ENCODE peak calls at places on chromosome 7, in four cellular contexts. M, H, Z and O are unnamed samples.

GRCh38 chr7:29401827-29402226 is 161.8 kb upstream of the PRR15 start:
- DNase-seq in M (no peak), H (no peak), Z (no peak), O (no peak)

GRCh38 chr7:2477447-2478386 is 1.5 kb upstream of the GRIFIN start:
- DNase-seq in M (peak), H (peak), Z (no peak), O (peak)

GRCh38 chr7:150365673-150366398 is 2.8 kb upstream of the REPIN1 start:
- DNase-seq in M (no peak), H (no peak), Z (no peak), O (no peak)

GRCh38 chr7:101667399-101667798 is 38.3 kb upstream of the MYL10 start:
- DNase-seq in M (no peak), H (no peak), Z (no peak), O (no peak)

GRCh38 chr7:155162422-155162821 is 92.3 kb downstream of the HTR5A start:
- DNase-seq in M (no peak), H (no peak), Z (no peak), O (no peak)

GRCh38 chr7:92695308-92696261 is 105.4 kb upstream of the FAM133B start:
- DNase-seq in M (peak), H (peak), Z (peak), O (no peak)

GRCh38 chr7:114087674-114088539 is 169.1 kb upstream of the PPP1R3A start:
- DNase-seq in M (no peak), H (no peak), Z (peak), O (no peak)

GRCh38 chr7:124737760-124738159 is 27.8 kb downstream of the GPR37 start:
- DNase-seq in M (no peak), H (no peak), Z (no peak), O (no peak)

GRCh38 chr7:78279035-78279434 is 480.5 kb downstream of the PHTF2 start:
- DNase-seq in M (no peak), H (no peak), Z (no peak), O (no peak)

GRCh38 chr7:22302193-22302592 is 54.8 kb downstream of the RAPGEF5 start:
- DNase-seq in M (no peak), H (no peak), Z (no peak), O (no peak)

GRCh38 chr7:73560035-73560835 is 2.7 kb upstream of the BCL7B start:
- DNase-seq in M (no peak), H (peak), Z (no peak), O (no peak)

GRCh38 chr7:134470864-134471263 is 12.0 kb upstream of the AKR1B1 start:
- DNase-seq in M (no peak), H (peak), Z (no peak), O (no peak)

GRCh38 chr7:149605696-149606095 is 108.1 kb upstream of the ZNF746 start:
- DNase-seq in M (no peak), H (no peak), Z (no peak), O (no peak)

GRCh38 chr7:4873071-4873944 is 10.2 kb downstream of the RADIL start:
- DNase-seq in M (no peak), H (no peak), Z (no peak), O (no peak)

GRCh38 chr7:36459236-36459960 is 69.7 kb downstream of the ANLN start:
- DNase-seq in M (no peak), H (no peak), Z (no peak), O (no peak)

GRCh38 chr7:157440346-157441022 is 103.7 kb downstream of the DNAJB6 start:
- DNase-seq in M (no peak), H (no peak), Z (peak), O (no peak)

GRCh38 chr7:93960986-93961385 is 39.5 kb downstream of the GNG11 start:
- DNase-seq in M (no peak), H (no peak), Z (no peak), O (no peak)

GRCh38 chr7:150944066-150945042 is 33.8 kb downstream of the KCNH2 start:
- DNase-seq in M (no peak), H (no peak), Z (no peak), O (no peak)

GRCh38 chr7:42926204-42926603 is 5.8 kb downstream of the PSMA2 start:
- DNase-seq in M (no peak), H (no peak), Z (no peak), O (no peak)

GRCh38 chr7:142833174-142834027 is 21.5 kb upstream of the EPHB6 start:
- DNase-seq in M (no peak), H (no peak), Z (no peak), O (no peak)

GRCh38 chr7:15686209-15686956 is at the start of gene MEOX2:
- DNase-seq in M (no peak), H (no peak), Z (peak), O (no peak)

GRCh38 chr7:24980695-24981543 is 941 bp upstream of the OSBPL3 start:
- DNase-seq in M (peak), H (no peak), Z (peak), O (peak)
- TF ChIP-seq POLR2A in M (no peak), H (no peak), Z (no peak), O (no peak)

GRCh38 chr7:106031271-106032029 is 68.4 kb downstream of the CDHR3 start:
- DNase-seq in M (no peak), H (no peak), Z (no peak), O (no peak)
- TF ChIP-seq POLR2AphosphoS5 in M (no peak), H (no peak), Z (no peak), O (no peak)

DNA sequence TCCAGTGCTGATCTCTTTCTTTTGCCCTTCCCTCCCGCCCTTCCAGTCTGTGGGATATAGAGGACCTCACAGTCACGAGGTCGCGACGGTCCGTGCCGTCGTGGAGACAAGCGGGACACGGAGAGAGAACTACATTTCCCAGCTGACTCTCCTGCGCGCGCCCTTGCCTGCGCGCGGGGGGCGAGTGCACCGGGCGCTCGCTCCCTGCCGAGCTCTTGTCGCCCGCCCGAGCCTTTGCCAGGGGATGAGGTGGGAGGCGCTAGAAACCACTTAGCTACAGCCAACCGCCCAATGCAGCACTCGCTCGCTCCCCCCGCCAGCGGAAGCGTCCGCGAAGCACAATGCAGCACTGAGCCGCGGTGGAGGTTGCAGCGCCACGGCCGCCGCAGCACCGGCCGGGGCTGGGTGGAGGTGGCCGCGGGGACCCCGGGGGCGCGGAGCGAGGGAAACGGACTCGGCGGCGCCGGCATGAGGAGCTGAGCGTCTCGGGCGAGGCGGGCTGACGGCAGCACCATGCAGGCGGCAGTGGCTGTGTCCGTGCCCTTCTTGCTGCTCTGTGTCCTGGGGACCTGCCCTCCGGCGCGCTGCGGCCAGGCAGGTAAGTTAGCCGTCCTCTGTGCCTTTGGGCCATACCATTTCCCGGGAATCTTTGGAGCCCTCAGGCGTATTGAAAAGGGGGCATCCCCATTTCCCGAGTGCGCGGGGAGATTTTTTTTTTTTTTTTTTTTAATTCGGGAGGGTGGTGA is at the start of gene ADAM22:
- DNase-seq in M (peak), H (peak), Z (peak), O (peak)
- TF ChIP-seq POLR2A in M (no peak), H (peak), Z (no peak), O (peak)

GRCh38 chr7:141042222-141043193 is 27.8 kb upstream of the MRPS33 start:
- DNase-seq in M (no peak), H (peak), Z (no peak), O (no peak)
- TF ChIP-seq POLR2AphosphoS5 in M (no peak), H (no peak), Z (no peak), O (no peak)

GRCh38 chr7:20170626-20171025 is 46.6 kb downstream of the MACC1 start:
- DNase-seq in M (no peak), H (no peak), Z (no peak), O (no peak)
- TF ChIP-seq POLR2A in M (no peak), H (no peak), Z (no peak), O (no peak)

GRCh38 chr7:1243964-1244416 is 11.3 kb downstream of the UNCX start:
- DNase-seq in M (no peak), H (no peak), Z (no peak), O (no peak)
- TF ChIP-seq POLR2AphosphoS5 in M (no peak), H (no peak), Z (no peak), O (no peak)